ENCODE peak calls at places on chromosomes 12 and 14, in six cellular contexts. W, E, B, D, N and X are unnamed samples.

GRCh38 chr12:97960741-97961608 is 498.4 kb downstream of the RMST start:
- DNase-seq in W (peak), E (peak), B (no peak), D (no peak), N (no peak), X (no peak)

GRCh38 chr14:97331526-97331925 is 534.3 kb downstream of the VRK1 start:
- DNase-seq in W (no peak), E (no peak), B (no peak), D (no peak), N (no peak), X (no peak)

GRCh38 chr12:108966378-108967151 is 54.3 kb downstream of the SVOP start:
- DNase-seq in W (no peak), E (no peak), B (no peak), D (no peak), N (no peak), X (no peak)

GRCh38 chr14:54730156-54730961 is 163.4 kb downstream of the SAMD4A start:
- DNase-seq in W (no peak), E (peak), B (no peak), D (no peak), N (peak), X (no peak)

GRCh38 chr12:93287152-93287551 is 90.6 kb upstream of the NUDT4 start:
- DNase-seq in W (no peak), E (no peak), B (no peak), D (no peak), N (peak), X (no peak)

GRCh38 chr12:53267309-53268008 is 640 bp upstream of the ESPL1 start:
- DNase-seq in W (no peak), E (no peak), B (no peak), D (no peak), N (no peak), X (no peak)

GRCh38 chr14:49999216-49999761 is 106.4 kb downstream of the ARF6 start:
- DNase-seq in W (no peak), E (peak), B (no peak), D (peak), N (peak), X (peak)

GRCh38 chr14:106605548-106606448 is 1079.4 kb downstream of the TMEM121 start:
- DNase-seq in W (no peak), E (no peak), B (no peak), D (peak), N (no peak), X (no peak)

GRCh38 chr14:99677231-99677891 is 6.7 kb upstream of the CYP46A1 start:
- DNase-seq in W (no peak), E (peak), B (no peak), D (no peak), N (no peak), X (no peak)

GRCh38 chr12:47946413-47947107 is 16.8 kb upstream of the TMEM106C start:
- DNase-seq in W (no peak), E (peak), B (no peak), D (no peak), N (peak), X (no peak)

GRCh38 chr12:101738920-101739665 is at the start of gene SYCP3:
- DNase-seq in W (no peak), E (no peak), B (no peak), D (no peak), N (no peak), X (no peak)

GRCh38 chr12:93825926-93826599 is 148.9 kb downstream of the CRADD start:
- DNase-seq in W (no peak), E (no peak), B (no peak), D (no peak), N (no peak), X (no peak)

GRCh38 chr12:42104784-42105183 is 39.9 kb downstream of the GXYLT1 start:
- DNase-seq in W (no peak), E (no peak), B (no peak), D (no peak), N (no peak), X (no peak)

GRCh38 chr12:79557690-79558315 is 133.0 kb downstream of the PAWR start:
- DNase-seq in W (no peak), E (no peak), B (no peak), D (no peak), N (no peak), X (no peak)

GRCh38 chr14:34461334-34462131 is 507 bp downstream of the SPTSSA start:
- DNase-seq in W (peak), E (peak), B (peak), D (peak), N (peak), X (no peak)

GRCh38 chr12:84946753-84947152 is 34.2 kb upstream of the SLC6A15 start:
- DNase-seq in W (no peak), E (no peak), B (no peak), D (no peak), N (no peak), X (no peak)

GRCh38 chr12:12901158-12901791 is 9.9 kb downstream of the GPRC5A start:
- DNase-seq in W (peak), E (peak), B (no peak), D (no peak), N (peak), X (peak)

GRCh38 chr14:103729496-103730448 is 14.2 kb downstream of the ZFYVE21 start:
- DNase-seq in W (no peak), E (no peak), B (no peak), D (no peak), N (no peak), X (no peak)

GRCh38 chr12:63706336-63706735 is 38.0 kb upstream of the DPY19L2 start:
- DNase-seq in W (no peak), E (no peak), B (no peak), D (no peak), N (no peak), X (no peak)

GRCh38 chr12:47988073-47989022 is 15.9 kb downstream of the COL2A1 start:
- DNase-seq in W (no peak), E (no peak), B (no peak), D (no peak), N (peak), X (no peak)

GRCh38 chr12:40225337-40225983 is 663 bp downstream of the LRRK2 start:
- DNase-seq in W (no peak), E (no peak), B (no peak), D (no peak), N (no peak), X (no peak)

GRCh38 chr12:113231275-113232231 is 10.3 kb downstream of the TPCN1 start:
- DNase-seq in W (peak), E (peak), B (no peak), D (no peak), N (peak), X (no peak)

GRCh38 chr12:57890191-57891120 is 43.9 kb upstream of the CTDSP2 start:
- DNase-seq in W (no peak), E (peak), B (no peak), D (no peak), N (peak), X (peak)